ENCODE peak calls at places on chromosome 10, in eight cellular contexts. X, A, O, I, S, K, P and D are unnamed samples.

GRCh38 chr10:93954726-93955363 is 38.9 kb upstream of the PLCE1 start:
- DNase-seq in I (no peak), X (no peak), P (no peak), A (peak; percentile 76), K (peak; percentile 78), S (no peak), O (no peak), D (no peak)

GRCh38 chr10:84333864-84334451 is 5.6 kb downstream of the CCSER2 start:
- DNase-seq in I (no peak), S (peak; percentile 43), A (no peak), X (no peak), O (no peak), P (no peak), K (peak; percentile 55), D (no peak)

GRCh38 chr10:88782222-88782621 is 20.3 kb upstream of the LIPM start:
- DNase-seq in S (no peak), P (no peak), A (no peak), K (no peak), X (no peak), O (no peak), I (no peak), D (no peak)

GRCh38 chr10:24756283-24756682 is 32.6 kb upstream of the ARHGAP21 start:
- DNase-seq in A (no peak), K (no peak), S (no peak), X (no peak), I (no peak), P (no peak), O (no peak), D (no peak)

GRCh38 chr10:5343979-5344378 is 20.8 kb upstream of the UCN3 start:
- DNase-seq in P (no peak), A (no peak), I (no peak), O (no peak), S (no peak), K (no peak), X (no peak), D (no peak)

GRCh38 chr10:120689766-120690539 is 161.2 kb upstream of the WDR11 start:
- DNase-seq in P (no peak), K (no peak), O (no peak), S (no peak), X (no peak), A (peak; percentile 22), I (no peak), D (no peak)

GRCh38 chr10:125823663-125824251 is 411 bp downstream of the BCCIP start:
- DNase-seq in S (peak; percentile 13), O (no peak), K (peak; percentile 1), P (no peak), A (no peak), I (no peak), X (no peak), D (no peak)

GRCh38 chr10:73908853-73909611 is 1.9 kb upstream of the PLAU start:
- DNase-seq in O (no peak), P (peak; percentile 65), K (peak; percentile 100), X (no peak), A (peak; percentile 100), I (no peak), S (peak; percentile 82), D (no peak)

GRCh38 chr10:100879741-100880360 is 32.9 kb upstream of the SLF2 start:
- DNase-seq in I (no peak), X (no peak), P (no peak), O (no peak), S (no peak), A (no peak), K (no peak), D (no peak)

GRCh38 chr10:118020365-118020764 is 26.4 kb downstream of the RAB11FIP2 start:
- DNase-seq in O (no peak), K (no peak), S (no peak), P (no peak), A (no peak), I (no peak), X (no peak), D (no peak)

GRCh38 chr10:124849111-124849773 is 47.6 kb downstream of the ABRAXAS2 start:
- DNase-seq in X (no peak), O (no peak), S (no peak), I (no peak), A (no peak), K (no peak), P (no peak), D (no peak)

GRCh38 chr10:61937631-61938284 is 36.3 kb downstream of the ARID5B start:
- DNase-seq in X (no peak), S (peak; percentile 26), I (no peak), P (no peak), A (peak; percentile 100), O (no peak), K (peak; percentile 68), D (no peak)

GRCh38 chr10:130364631-130365030 is 228.4 kb downstream of the GLRX3 start:
- DNase-seq in A (no peak), P (no peak), X (no peak), K (no peak), S (no peak), I (no peak), O (no peak), D (no peak)

GRCh38 chr10:52027055-52027454 is 287.0 kb upstream of the DKK1 start:
- DNase-seq in I (no peak), A (no peak), S (no peak), X (no peak), O (no peak), P (no peak), K (peak; percentile 82), D (no peak)

GRCh38 chr10:121290674-121291073 is 307.6 kb downstream of the FGFR2 start:
- DNase-seq in X (no peak), S (no peak), P (no peak), K (no peak), A (no peak), O (no peak), I (no peak), D (no peak)

GRCh38 chr10:49307921-49308320 is 9.0 kb downstream of the C10orf71 start:
- DNase-seq in S (peak; percentile 38), O (no peak), A (no peak), I (no peak), K (no peak), P (no peak), X (no peak), D (no peak)

GRCh38 chr10:129163536-129163935 is 303.5 kb upstream of the MGMT start:
- DNase-seq in A (no peak), O (no peak), P (no peak), I (no peak), K (no peak), X (no peak), S (no peak), D (no peak)

GRCh38 chr10:68576118-68576517 is 16.0 kb downstream of the TET1 start:
- DNase-seq in X (no peak), S (no peak), A (no peak), K (no peak), P (no peak), I (no peak), O (no peak), D (no peak)
- TF ChIP-seq CTCF in X (peak; percentile 18), S (no peak), A (no peak), K (no peak), P (no peak), I (no peak), O (peak; percentile 44), D (no peak)

DNA sequence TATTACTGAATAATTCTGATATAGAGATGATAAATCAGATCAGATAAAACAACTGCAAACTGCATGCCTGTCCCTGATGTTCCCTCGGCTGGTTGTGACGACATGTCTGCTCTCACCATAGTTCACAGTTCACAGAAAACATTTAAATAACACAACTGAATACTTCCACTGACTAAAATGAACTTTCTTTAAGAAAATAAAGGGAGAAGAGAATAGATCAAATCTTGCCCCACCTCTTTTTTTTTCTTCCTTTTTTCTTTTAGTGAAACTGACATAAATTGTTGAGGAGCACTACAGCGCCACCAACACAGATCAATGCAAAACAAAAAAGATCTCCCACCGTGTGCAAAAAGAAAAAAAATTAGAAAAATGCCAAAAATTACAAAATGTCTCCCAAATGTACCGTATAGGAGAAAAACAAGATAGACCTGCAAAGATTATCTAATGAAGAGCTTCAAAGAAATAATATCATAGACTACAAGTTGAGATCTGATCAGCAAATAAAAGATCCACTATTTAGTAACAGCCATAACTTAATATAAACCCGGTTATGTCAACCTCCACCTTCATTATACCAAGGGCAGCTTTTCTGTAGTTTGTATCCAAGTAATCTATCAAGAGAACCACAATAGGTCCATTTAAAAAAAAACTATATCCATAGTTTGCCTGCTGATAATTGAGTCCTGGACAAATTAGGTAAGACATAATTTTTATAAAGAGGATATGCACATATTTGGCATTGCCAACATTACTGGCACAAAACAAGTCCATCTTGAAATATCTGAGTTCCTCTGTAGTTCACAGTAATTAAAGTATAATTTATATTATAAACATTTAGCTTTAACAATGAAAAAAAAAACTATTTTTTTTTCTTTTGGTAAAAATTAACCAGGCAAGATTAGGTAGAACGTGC is 30.8 kb upstream of the EPC1 start:
- DNase-seq in K (peak; percentile 45), X (no peak), I (peak; percentile 10), O (no peak), S (peak; percentile 66), A (peak; percentile 59), P (no peak), D (no peak)
- TF ChIP-seq CTCF in K (peak; percentile 40), X (no peak), I (peak; percentile 31), O (peak; percentile 34), S (peak; percentile 33), A (peak; percentile 98), P (peak; percentile 35), D (no peak)

DNA sequence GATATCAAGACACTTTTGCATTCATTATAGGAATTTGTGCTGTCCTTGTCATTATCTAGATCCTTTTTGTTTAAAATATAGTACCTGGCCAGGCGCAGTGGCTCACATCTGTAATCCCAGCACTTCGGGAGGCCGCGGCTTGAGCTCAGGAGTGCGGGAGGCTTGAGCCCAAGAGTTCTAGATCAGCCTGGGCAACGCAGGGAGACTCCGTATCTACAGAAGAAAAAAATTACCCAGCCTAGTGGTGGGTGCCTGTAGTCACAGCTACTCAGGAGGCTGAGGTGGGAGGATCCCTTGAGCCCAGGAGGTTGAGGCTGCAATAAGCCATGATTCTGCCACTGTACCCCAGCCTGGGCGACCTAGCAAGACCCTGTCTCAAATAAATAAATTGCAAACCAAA is 621 bp upstream of the MORN4 start:
- DNase-seq in A (peak; percentile 20), O (no peak), K (no peak), I (peak; percentile 19), S (no peak), X (no peak), P (no peak), D (no peak)
- TF ChIP-seq CTCF in A (no peak), O (peak; percentile 37), K (no peak), I (no peak), S (no peak), X (no peak), P (peak; percentile 21), D (no peak)

DNA sequence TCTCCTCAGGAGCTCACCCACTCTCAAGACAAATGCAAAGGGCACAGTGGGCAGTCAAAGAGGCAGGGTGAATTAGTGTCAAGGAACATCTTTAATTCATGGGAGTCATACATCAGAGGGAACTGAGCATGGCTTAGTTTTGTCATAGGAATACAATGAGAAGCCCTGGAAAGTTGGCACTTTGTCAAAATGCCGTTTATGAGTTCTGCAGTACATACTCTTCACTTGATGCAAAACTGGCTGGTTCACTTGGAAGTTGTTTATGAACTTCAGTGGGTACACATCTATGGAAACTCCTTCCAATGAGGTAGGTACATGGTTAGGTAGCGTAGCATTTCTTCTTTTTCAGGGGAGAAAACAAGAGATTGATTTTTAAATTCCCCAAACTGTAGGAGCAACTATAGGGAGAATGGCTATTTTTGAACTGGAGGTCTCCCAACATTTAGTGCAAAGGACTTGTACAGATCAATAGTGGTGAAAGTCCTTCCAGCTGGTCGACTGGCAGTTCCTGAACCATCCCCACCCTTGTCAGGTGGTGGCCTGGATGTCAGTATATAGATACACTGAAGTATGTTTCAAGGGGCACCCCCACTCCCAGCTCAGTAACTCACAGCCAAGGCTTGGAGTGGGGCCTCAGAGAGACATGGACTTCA is 580.5 kb downstream of the REEP3 start:
- DNase-seq in I (no peak), A (peak; percentile 67), P (no peak), K (no peak), X (no peak), S (no peak), O (no peak), D (no peak)
- TF ChIP-seq CTCF in I (no peak), A (no peak), P (no peak), K (no peak), X (no peak), S (no peak), O (no peak), D (no peak)